ENCODE peak calls at places on chromosomes 5 and 9, in nine cellular contexts. One of them, this sample, is unnamed.

GRCh38 chr5:159763564-159763963 is 152.7 kb upstream of the ADRA1B start:
- DNase-seq in SK-N-SH: no peak
- DNase-seq in right cardiac atrium: no peak
- DNase-seq in tibial nerve: no peak
- DNase-seq in RCC 7860: no peak
- DNase-seq in fibroblast of the aortic adventitia: no peak
- DNase-seq in stimulated activated CD8-positive, alpha-beta memory T cell treated with anti-CD3 and anti-CD28 coated beads, Interleukin-7, amount 100 ng/mL, for 24 hours: no peak
- DNase-seq in H4: no peak
- DNase-seq in activated CD8-positive, alpha-beta memory T cell treated with anti-CD3 and anti-CD28 coated beads, Interleukin-2, amount 50 U/mL, for 4 hours: no peak
- DNase-seq in this sample: no peak

GRCh38 chr9:136511670-136512592 is 29.1 kb upstream of the SEC16A start:
- DNase-seq in SK-N-SH: no peak
- DNase-seq in right cardiac atrium: peak
- DNase-seq in tibial nerve: no peak
- DNase-seq in RCC 7860: no peak
- DNase-seq in fibroblast of the aortic adventitia: no peak
- DNase-seq in stimulated activated CD8-positive, alpha-beta memory T cell treated with anti-CD3 and anti-CD28 coated beads, Interleukin-7, amount 100 ng/mL, for 24 hours: no peak
- DNase-seq in H4: no peak
- DNase-seq in activated CD8-positive, alpha-beta memory T cell treated with anti-CD3 and anti-CD28 coated beads, Interleukin-2, amount 50 U/mL, for 4 hours: no peak
- DNase-seq in this sample: no peak

GRCh38 chr9:130932220-130933069 is 6.6 kb downstream of the FIBCD1 start:
- DNase-seq in SK-N-SH: no peak
- DNase-seq in right cardiac atrium: peak
- DNase-seq in tibial nerve: no peak
- DNase-seq in RCC 7860: peak
- DNase-seq in fibroblast of the aortic adventitia: no peak
- DNase-seq in stimulated activated CD8-positive, alpha-beta memory T cell treated with anti-CD3 and anti-CD28 coated beads, Interleukin-7, amount 100 ng/mL, for 24 hours: no peak
- DNase-seq in H4: no peak
- DNase-seq in activated CD8-positive, alpha-beta memory T cell treated with anti-CD3 and anti-CD28 coated beads, Interleukin-2, amount 50 U/mL, for 4 hours: no peak
- DNase-seq in this sample: no peak

GRCh38 chr9:5185220-5185840 is at the start of gene INSL6:
- DNase-seq in SK-N-SH: no peak
- DNase-seq in right cardiac atrium: no peak
- DNase-seq in tibial nerve: no peak
- DNase-seq in RCC 7860: no peak
- DNase-seq in fibroblast of the aortic adventitia: no peak
- DNase-seq in stimulated activated CD8-positive, alpha-beta memory T cell treated with anti-CD3 and anti-CD28 coated beads, Interleukin-7, amount 100 ng/mL, for 24 hours: no peak
- DNase-seq in H4: no peak
- DNase-seq in activated CD8-positive, alpha-beta memory T cell treated with anti-CD3 and anti-CD28 coated beads, Interleukin-2, amount 50 U/mL, for 4 hours: no peak
- DNase-seq in this sample: no peak

GRCh38 chr5:142184939-142185526 is 76.5 kb downstream of the NDFIP1 start:
- DNase-seq in SK-N-SH: peak
- DNase-seq in right cardiac atrium: no peak
- DNase-seq in tibial nerve: no peak
- DNase-seq in RCC 7860: no peak
- DNase-seq in fibroblast of the aortic adventitia: peak
- DNase-seq in stimulated activated CD8-positive, alpha-beta memory T cell treated with anti-CD3 and anti-CD28 coated beads, Interleukin-7, amount 100 ng/mL, for 24 hours: no peak
- DNase-seq in H4: no peak
- DNase-seq in activated CD8-positive, alpha-beta memory T cell treated with anti-CD3 and anti-CD28 coated beads, Interleukin-2, amount 50 U/mL, for 4 hours: no peak
- DNase-seq in this sample: peak

GRCh38 chr9:107340920-107341632 is 58.0 kb downstream of the RAD23B start:
- DNase-seq in SK-N-SH: peak
- DNase-seq in right cardiac atrium: peak
- DNase-seq in tibial nerve: peak
- DNase-seq in RCC 7860: peak
- DNase-seq in fibroblast of the aortic adventitia: peak
- DNase-seq in stimulated activated CD8-positive, alpha-beta memory T cell treated with anti-CD3 and anti-CD28 coated beads, Interleukin-7, amount 100 ng/mL, for 24 hours: peak
- DNase-seq in H4: peak
- DNase-seq in activated CD8-positive, alpha-beta memory T cell treated with anti-CD3 and anti-CD28 coated beads, Interleukin-2, amount 50 U/mL, for 4 hours: peak
- DNase-seq in this sample: peak

GRCh38 chr5:71637133-71637532 is 50.0 kb downstream of the MCCC2 start:
- DNase-seq in SK-N-SH: no peak
- DNase-seq in right cardiac atrium: no peak
- DNase-seq in tibial nerve: no peak
- DNase-seq in RCC 7860: no peak
- DNase-seq in fibroblast of the aortic adventitia: no peak
- DNase-seq in stimulated activated CD8-positive, alpha-beta memory T cell treated with anti-CD3 and anti-CD28 coated beads, Interleukin-7, amount 100 ng/mL, for 24 hours: no peak
- DNase-seq in H4: no peak
- DNase-seq in activated CD8-positive, alpha-beta memory T cell treated with anti-CD3 and anti-CD28 coated beads, Interleukin-2, amount 50 U/mL, for 4 hours: no peak
- DNase-seq in this sample: no peak

GRCh38 chr5:91177639-91178038 is 205.5 kb downstream of the ARRDC3 start:
- DNase-seq in SK-N-SH: no peak
- DNase-seq in right cardiac atrium: no peak
- DNase-seq in tibial nerve: no peak
- DNase-seq in RCC 7860: no peak
- DNase-seq in fibroblast of the aortic adventitia: no peak
- DNase-seq in stimulated activated CD8-positive, alpha-beta memory T cell treated with anti-CD3 and anti-CD28 coated beads, Interleukin-7, amount 100 ng/mL, for 24 hours: no peak
- DNase-seq in H4: no peak
- DNase-seq in activated CD8-positive, alpha-beta memory T cell treated with anti-CD3 and anti-CD28 coated beads, Interleukin-2, amount 50 U/mL, for 4 hours: no peak
- DNase-seq in this sample: no peak

GRCh38 chr9:97501177-97501971 is at the start of gene TMOD1:
- DNase-seq in SK-N-SH: peak
- DNase-seq in right cardiac atrium: peak
- DNase-seq in tibial nerve: peak
- DNase-seq in RCC 7860: no peak
- DNase-seq in fibroblast of the aortic adventitia: no peak
- DNase-seq in stimulated activated CD8-positive, alpha-beta memory T cell treated with anti-CD3 and anti-CD28 coated beads, Interleukin-7, amount 100 ng/mL, for 24 hours: peak
- DNase-seq in H4: peak
- DNase-seq in activated CD8-positive, alpha-beta memory T cell treated with anti-CD3 and anti-CD28 coated beads, Interleukin-2, amount 50 U/mL, for 4 hours: peak
- DNase-seq in this sample: peak

GRCh38 chr9:81690251-81690851 is 1.0 kb upstream of the TLE1 start:
- DNase-seq in SK-N-SH: no peak
- DNase-seq in right cardiac atrium: peak
- DNase-seq in tibial nerve: no peak
- DNase-seq in RCC 7860: no peak
- DNase-seq in fibroblast of the aortic adventitia: no peak
- DNase-seq in stimulated activated CD8-positive, alpha-beta memory T cell treated with anti-CD3 and anti-CD28 coated beads, Interleukin-7, amount 100 ng/mL, for 24 hours: no peak
- DNase-seq in H4: no peak
- DNase-seq in activated CD8-positive, alpha-beta memory T cell treated with anti-CD3 and anti-CD28 coated beads, Interleukin-2, amount 50 U/mL, for 4 hours: no peak
- DNase-seq in this sample: no peak

GRCh38 chr9:128409998-128410397 is 10.7 kb upstream of the CERCAM start:
- DNase-seq in SK-N-SH: no peak
- DNase-seq in right cardiac atrium: no peak
- DNase-seq in tibial nerve: no peak
- DNase-seq in RCC 7860: peak
- DNase-seq in fibroblast of the aortic adventitia: peak
- DNase-seq in stimulated activated CD8-positive, alpha-beta memory T cell treated with anti-CD3 and anti-CD28 coated beads, Interleukin-7, amount 100 ng/mL, for 24 hours: no peak
- DNase-seq in H4: no peak
- DNase-seq in activated CD8-positive, alpha-beta memory T cell treated with anti-CD3 and anti-CD28 coated beads, Interleukin-2, amount 50 U/mL, for 4 hours: no peak
- DNase-seq in this sample: peak

GRCh38 chr9:111232997-111233790 is 96.8 kb downstream of the OR2K2 start:
- DNase-seq in SK-N-SH: no peak
- DNase-seq in right cardiac atrium: peak
- DNase-seq in tibial nerve: peak
- DNase-seq in RCC 7860: no peak
- DNase-seq in fibroblast of the aortic adventitia: peak
- DNase-seq in stimulated activated CD8-positive, alpha-beta memory T cell treated with anti-CD3 and anti-CD28 coated beads, Interleukin-7, amount 100 ng/mL, for 24 hours: no peak
- DNase-seq in H4: no peak
- DNase-seq in activated CD8-positive, alpha-beta memory T cell treated with anti-CD3 and anti-CD28 coated beads, Interleukin-2, amount 50 U/mL, for 4 hours: no peak
- DNase-seq in this sample: no peak

This sample was measured in RKO.